ENCODE peak calls at places on chromosomes 12 and 14, in seven cellular contexts. One of them, this sample, is unnamed.

GRCh38 chr12:2893007-2893406 is 2.3 kb downstream of the TULP3 start:
- DNase-seq in foreskin keratinocyte: peak; percentile 61
- DNase-seq in memory B cell: no peak
- DNase-seq in AG04449: peak; percentile 47
- DNase-seq in NCI-H1930: no peak
- DNase-seq in progenitor cell of endocrine pancreas: no peak
- DNase-seq in iris pigment epithelial cell: peak; percentile 88
- DNase-seq in this sample: no peak

GRCh38 chr14:103578401-103579075 is 15.8 kb downstream of the COA8 start:
- DNase-seq in foreskin keratinocyte: no peak
- DNase-seq in memory B cell: no peak
- DNase-seq in AG04449: no peak
- DNase-seq in NCI-H1930: no peak
- DNase-seq in progenitor cell of endocrine pancreas: no peak
- DNase-seq in iris pigment epithelial cell: no peak
- DNase-seq in this sample: no peak

GRCh38 chr12:11761869-11762567 is 112.5 kb downstream of the ETV6 start:
- DNase-seq in foreskin keratinocyte: no peak
- DNase-seq in memory B cell: no peak
- DNase-seq in AG04449: no peak
- DNase-seq in NCI-H1930: no peak
- DNase-seq in progenitor cell of endocrine pancreas: no peak
- DNase-seq in iris pigment epithelial cell: no peak
- DNase-seq in this sample: no peak

GRCh38 chr14:55731881-55732498 is 152.0 kb downstream of the KTN1 start:
- DNase-seq in foreskin keratinocyte: no peak
- DNase-seq in memory B cell: no peak
- DNase-seq in AG04449: no peak
- DNase-seq in NCI-H1930: no peak
- DNase-seq in progenitor cell of endocrine pancreas: peak; percentile 22
- DNase-seq in iris pigment epithelial cell: peak; percentile 31
- DNase-seq in this sample: no peak

GRCh38 chr12:122106891-122107660 is 28.5 kb downstream of the MLXIP start:
- DNase-seq in foreskin keratinocyte: peak; percentile 62
- DNase-seq in memory B cell: no peak
- DNase-seq in AG04449: no peak
- DNase-seq in NCI-H1930: no peak
- DNase-seq in progenitor cell of endocrine pancreas: no peak
- DNase-seq in iris pigment epithelial cell: peak; percentile 84
- DNase-seq in this sample: no peak

GRCh38 chr12:109625131-109625559 is 51.6 kb downstream of the MVK start:
- DNase-seq in foreskin keratinocyte: no peak
- DNase-seq in memory B cell: no peak
- DNase-seq in AG04449: no peak
- DNase-seq in NCI-H1930: no peak
- DNase-seq in progenitor cell of endocrine pancreas: no peak
- DNase-seq in iris pigment epithelial cell: peak; percentile 60
- DNase-seq in this sample: no peak

GRCh38 chr12:1531654-1532366 is 62.6 kb downstream of the FBXL14 start:
- DNase-seq in foreskin keratinocyte: no peak
- DNase-seq in memory B cell: no peak
- DNase-seq in AG04449: no peak
- DNase-seq in NCI-H1930: no peak
- DNase-seq in progenitor cell of endocrine pancreas: no peak
- DNase-seq in iris pigment epithelial cell: no peak
- DNase-seq in this sample: no peak

GRCh38 chr14:76775159-76775694 is 14.0 kb downstream of the VASH1 start:
- DNase-seq in foreskin keratinocyte: no peak
- DNase-seq in memory B cell: no peak
- DNase-seq in AG04449: no peak
- DNase-seq in NCI-H1930: no peak
- DNase-seq in progenitor cell of endocrine pancreas: no peak
- DNase-seq in iris pigment epithelial cell: no peak
- DNase-seq in this sample: peak; percentile 35

GRCh38 chr14:104639889-104640548 is 35.4 kb upstream of the TMEM179 start:
- DNase-seq in foreskin keratinocyte: no peak
- DNase-seq in memory B cell: peak; percentile 71
- DNase-seq in AG04449: no peak
- DNase-seq in NCI-H1930: peak; percentile 29
- DNase-seq in progenitor cell of endocrine pancreas: peak; percentile 61
- DNase-seq in iris pigment epithelial cell: peak; percentile 54
- DNase-seq in this sample: peak; percentile 71

GRCh38 chr14:90981658-90982057 is 78.8 kb downstream of the RPS6KA5 start:
- DNase-seq in foreskin keratinocyte: no peak
- DNase-seq in memory B cell: no peak
- DNase-seq in AG04449: no peak
- DNase-seq in NCI-H1930: no peak
- DNase-seq in progenitor cell of endocrine pancreas: no peak
- DNase-seq in iris pigment epithelial cell: no peak
- DNase-seq in this sample: no peak

GRCh38 chr12:128820723-128821432 is 2.9 kb downstream of the SLC15A4 start:
- DNase-seq in foreskin keratinocyte: no peak
- DNase-seq in memory B cell: peak; percentile 56
- DNase-seq in AG04449: no peak
- DNase-seq in NCI-H1930: no peak
- DNase-seq in progenitor cell of endocrine pancreas: no peak
- DNase-seq in iris pigment epithelial cell: no peak
- DNase-seq in this sample: no peak